ENCODE peak calls at places on chromosomes 13 and 19, in seven cellular contexts. One of them, this sample, is unnamed.

GRCh38 chr19:40612831-40613668 is 11.9 kb downstream of the LTBP4 start:
- DNase-seq in neural progenitor cell: peak; percentile 88
- DNase-seq in NCI-H226: no peak
- DNase-seq in AML-193: no peak
- DNase-seq in progenitor cell of endocrine pancreas: no peak
- DNase-seq in foreskin keratinocyte: no peak
- DNase-seq in right lobe of liver: no peak
- DNase-seq in this sample: peak; percentile 52

GRCh38 chr13:44022196-44022595 is 142.5 kb downstream of the LACC1 start:
- DNase-seq in AML-193: no peak
- DNase-seq in progenitor cell of endocrine pancreas: no peak
- DNase-seq in neural progenitor cell: no peak
- DNase-seq in foreskin keratinocyte: no peak
- DNase-seq in right lobe of liver: no peak
- DNase-seq in NCI-H226: peak; percentile 83
- DNase-seq in this sample: no peak

GRCh38 chr19:44728178-44728577 is 20.3 kb upstream of the BCL3 start:
- DNase-seq in foreskin keratinocyte: no peak
- DNase-seq in NCI-H226: no peak
- DNase-seq in neural progenitor cell: no peak
- DNase-seq in progenitor cell of endocrine pancreas: no peak
- DNase-seq in AML-193: no peak
- DNase-seq in right lobe of liver: no peak
- DNase-seq in this sample: no peak

GRCh38 chr13:44050450-44051063 is 170.9 kb downstream of the LACC1 start:
- DNase-seq in NCI-H226: no peak
- DNase-seq in foreskin keratinocyte: no peak
- DNase-seq in progenitor cell of endocrine pancreas: no peak
- DNase-seq in AML-193: peak; percentile 35
- DNase-seq in right lobe of liver: no peak
- DNase-seq in neural progenitor cell: no peak
- DNase-seq in this sample: no peak

GRCh38 chr13:23182142-23182541 is 1.4 kb downstream of the SGCG start:
- DNase-seq in foreskin keratinocyte: no peak
- DNase-seq in right lobe of liver: no peak
- DNase-seq in progenitor cell of endocrine pancreas: no peak
- DNase-seq in neural progenitor cell: no peak
- DNase-seq in AML-193: no peak
- DNase-seq in NCI-H226: no peak
- DNase-seq in this sample: no peak

GRCh38 chr19:10352764-10353671 is 13.6 kb upstream of the ICAM3 start:
- DNase-seq in progenitor cell of endocrine pancreas: peak; percentile 55
- DNase-seq in foreskin keratinocyte: no peak
- DNase-seq in right lobe of liver: peak; percentile 83
- DNase-seq in NCI-H226: no peak
- DNase-seq in AML-193: no peak
- DNase-seq in neural progenitor cell: peak; percentile 95
- DNase-seq in this sample: no peak

GRCh38 chr13:38803566-38803965 is 116.7 kb downstream of the FREM2 start:
- DNase-seq in progenitor cell of endocrine pancreas: no peak
- DNase-seq in AML-193: no peak
- DNase-seq in NCI-H226: no peak
- DNase-seq in right lobe of liver: no peak
- DNase-seq in foreskin keratinocyte: no peak
- DNase-seq in neural progenitor cell: peak; percentile 18
- DNase-seq in this sample: no peak

GRCh38 chr13:112204881-112205327 is 138.0 kb downstream of the SOX1 start:
- DNase-seq in neural progenitor cell: peak; percentile 84
- DNase-seq in progenitor cell of endocrine pancreas: no peak
- DNase-seq in NCI-H226: no peak
- DNase-seq in right lobe of liver: no peak
- DNase-seq in foreskin keratinocyte: no peak
- DNase-seq in AML-193: no peak
- DNase-seq in this sample: no peak

GRCh38 chr19:58035863-58036262 is 2.0 kb downstream of the ZSCAN1 start:
- DNase-seq in AML-193: no peak
- DNase-seq in right lobe of liver: no peak
- DNase-seq in progenitor cell of endocrine pancreas: no peak
- DNase-seq in NCI-H226: no peak
- DNase-seq in foreskin keratinocyte: no peak
- DNase-seq in neural progenitor cell: no peak
- DNase-seq in this sample: no peak

GRCh38 chr19:2089001-2089711 is 7.0 kb downstream of the MOB3A start:
- DNase-seq in neural progenitor cell: no peak
- DNase-seq in AML-193: no peak
- DNase-seq in foreskin keratinocyte: peak; percentile 79
- DNase-seq in NCI-H226: no peak
- DNase-seq in right lobe of liver: peak; percentile 29
- DNase-seq in progenitor cell of endocrine pancreas: no peak
- DNase-seq in this sample: no peak

GRCh38 chr13:44801990-44802389 is 187.3 kb downstream of the NUFIP1 start:
- DNase-seq in neural progenitor cell: no peak
- DNase-seq in NCI-H226: peak; percentile 67
- DNase-seq in progenitor cell of endocrine pancreas: no peak
- DNase-seq in right lobe of liver: peak; percentile 20
- DNase-seq in AML-193: peak; percentile 79
- DNase-seq in foreskin keratinocyte: peak; percentile 46
- DNase-seq in this sample: no peak

GRCh38 chr19:13078897-13079541 is 23.6 kb downstream of the LYL1 start:
- DNase-seq in NCI-H226: no peak
- DNase-seq in AML-193: no peak
- DNase-seq in right lobe of liver: no peak
- DNase-seq in foreskin keratinocyte: no peak
- DNase-seq in progenitor cell of endocrine pancreas: no peak
- DNase-seq in neural progenitor cell: no peak
- DNase-seq in this sample: no peak

GRCh38 chr13:45185286-45185685 is 15.6 kb downstream of the KCTD4 start:
- DNase-seq in foreskin keratinocyte: no peak
- DNase-seq in neural progenitor cell: no peak
- DNase-seq in AML-193: no peak
- DNase-seq in progenitor cell of endocrine pancreas: no peak
- DNase-seq in right lobe of liver: no peak
- DNase-seq in NCI-H226: no peak
- DNase-seq in this sample: no peak

GRCh38 chr13:100530645-100531044 is 57.9 kb downstream of the GGACT start:
- DNase-seq in progenitor cell of endocrine pancreas: no peak
- DNase-seq in NCI-H226: no peak
- DNase-seq in AML-193: no peak
- DNase-seq in foreskin keratinocyte: no peak
- DNase-seq in neural progenitor cell: no peak
- DNase-seq in right lobe of liver: peak; percentile 54
- DNase-seq in this sample: no peak

GRCh38 chr13:27481766-27482165 is 31.4 kb upstream of the MTIF3 start:
- DNase-seq in AML-193: peak; percentile 31
- DNase-seq in NCI-H226: no peak
- DNase-seq in progenitor cell of endocrine pancreas: peak; percentile 61
- DNase-seq in right lobe of liver: peak; percentile 62
- DNase-seq in foreskin keratinocyte: no peak
- DNase-seq in neural progenitor cell: peak; percentile 81
- DNase-seq in this sample: no peak

GRCh38 chr13:79905018-79905417 is 424.1 kb downstream of the NDFIP2 start:
- DNase-seq in AML-193: no peak
- DNase-seq in right lobe of liver: no peak
- DNase-seq in foreskin keratinocyte: no peak
- DNase-seq in progenitor cell of endocrine pancreas: no peak
- DNase-seq in NCI-H226: no peak
- DNase-seq in neural progenitor cell: no peak
- DNase-seq in this sample: no peak

GRCh38 chr13:40402931-40403412 is 263.5 kb downstream of the FOXO1 start:
- DNase-seq in right lobe of liver: no peak
- DNase-seq in progenitor cell of endocrine pancreas: no peak
- DNase-seq in NCI-H226: peak; percentile 76
- DNase-seq in AML-193: no peak
- DNase-seq in neural progenitor cell: no peak
- DNase-seq in foreskin keratinocyte: no peak
- DNase-seq in this sample: no peak

GRCh38 chr19:39196860-39197562 is at the start of gene NCCRP1:
- DNase-seq in right lobe of liver: no peak
- DNase-seq in neural progenitor cell: peak; percentile 84
- DNase-seq in progenitor cell of endocrine pancreas: no peak
- DNase-seq in AML-193: no peak
- DNase-seq in NCI-H226: no peak
- DNase-seq in foreskin keratinocyte: no peak
- DNase-seq in this sample: no peak